ENCODE peak calls at places on chromosomes 6 and 20, in seven cellular contexts. F, N, K, U, C, W and O are unnamed samples.

GRCh38 chr6:139588076-139588639 is 213.7 kb upstream of the CITED2 start:
- DNase-seq in F (no peak), N (no peak), K (peak; percentile 30), U (peak; percentile 84), C (no peak), W (no peak), O (peak; percentile 62)

GRCh38 chr6:90397929-90398674 is 101.5 kb upstream of the BACH2 start:
- DNase-seq in F (no peak), N (no peak), K (no peak), U (no peak), C (no peak), W (no peak), O (no peak)

GRCh38 chr6:29414588-29414987 is at the start of gene OR12D1:
- DNase-seq in F (no peak), N (no peak), K (peak; percentile 10), U (no peak), C (no peak), W (no peak), O (no peak)

GRCh38 chr6:136387316-136387715 is 97.7 kb upstream of the BCLAF1 start:
- DNase-seq in F (no peak), N (no peak), K (no peak), U (no peak), C (no peak), W (no peak), O (no peak)

GRCh38 chr20:11193241-11193640 is 519.4 kb upstream of the JAG1 start:
- DNase-seq in F (no peak), N (no peak), K (no peak), U (no peak), C (no peak), W (no peak), O (no peak)

GRCh38 chr20:19540401-19540800 is 217.7 kb upstream of the RIN2 start:
- DNase-seq in F (no peak), N (peak; percentile 65), K (no peak), U (no peak), C (no peak), W (no peak), O (no peak)

GRCh38 chr6:47698342-47698787 is at the start of gene ADGRF4:
- DNase-seq in F (no peak), N (no peak), K (no peak), U (no peak), C (no peak), W (no peak), O (peak; percentile 70)

GRCh38 chr6:132218063-132218696 is 183.1 kb downstream of the MOXD1 start:
- DNase-seq in F (no peak), N (no peak), K (peak; percentile 25), U (no peak), C (no peak), W (no peak), O (no peak)

GRCh38 chr20:17228624-17229061 is 1.8 kb downstream of the PCSK2 start:
- DNase-seq in F (no peak), N (peak; percentile 59), K (no peak), U (no peak), C (no peak), W (no peak), O (no peak)

GRCh38 chr6:38593419-38593818 is 46.3 kb downstream of the BTBD9 start:
- DNase-seq in F (no peak), N (no peak), K (no peak), U (no peak), C (no peak), W (no peak), O (no peak)

GRCh38 chr6:13872681-13873080 is 52.1 kb upstream of the RNF182 start:
- DNase-seq in F (no peak), N (no peak), K (no peak), U (no peak), C (no peak), W (no peak), O (no peak)

GRCh38 chr6:34543421-34543820 is 12.7 kb downstream of the SPDEF start:
- DNase-seq in F (no peak), N (no peak), K (no peak), U (no peak), C (no peak), W (no peak), O (no peak)

GRCh38 chr6:141764388-141764787 is 368.3 kb upstream of the GJE1 start:
- DNase-seq in F (no peak), N (no peak), K (no peak), U (no peak), C (no peak), W (no peak), O (no peak)

GRCh38 chr6:112225691-112226090 is 28.7 kb downstream of the LAMA4 start:
- DNase-seq in F (no peak), N (no peak), K (no peak), U (no peak), C (no peak), W (no peak), O (no peak)

GRCh38 chr20:33653900-33654596 is 8.1 kb upstream of the C20orf144 start:
- DNase-seq in F (no peak), N (peak; percentile 74), K (no peak), U (peak; percentile 94), C (no peak), W (peak; percentile 72), O (no peak)

GRCh38 chr6:129206761-129207330 is 323.9 kb downstream of the LAMA2 start:
- DNase-seq in F (no peak), N (no peak), K (no peak), U (no peak), C (no peak), W (no peak), O (no peak)

GRCh38 chr6:28462401-28462800 is 19.1 kb upstream of the ZSCAN23 start:
- DNase-seq in F (no peak), N (no peak), K (no peak), U (no peak), C (no peak), W (no peak), O (no peak)

GRCh38 chr6:146803601-146804000 is 204.8 kb downstream of the ADGB start:
- DNase-seq in F (no peak), N (peak; percentile 46), K (no peak), U (no peak), C (no peak), W (no peak), O (no peak)

GRCh38 chr6:321158-321438 is 28.8 kb downstream of the DUSP22 start:
- DNase-seq in F (no peak), N (no peak), K (no peak), U (no peak), C (no peak), W (peak; percentile 32), O (no peak)

GRCh38 chr20:59836768-59837167 is 96.7 kb downstream of the SYCP2 start:
- DNase-seq in F (no peak), N (no peak), K (no peak), U (no peak), C (no peak), W (no peak), O (peak; percentile 50)

GRCh38 chr20:37257993-37258392 is 3.6 kb downstream of the GHRH start:
- DNase-seq in F (no peak), N (peak; percentile 15), K (no peak), U (no peak), C (no peak), W (no peak), O (no peak)

GRCh38 chr20:9088556-9088955 is 19.7 kb downstream of the PLCB4 start:
- DNase-seq in F (no peak), N (no peak), K (no peak), U (no peak), C (no peak), W (no peak), O (no peak)

GRCh38 chr6:6841571-6841970 is 253.1 kb downstream of the LY86 start:
- DNase-seq in F (peak; percentile 64), N (no peak), K (no peak), U (peak; percentile 43), C (no peak), W (no peak), O (no peak)

GRCh38 chr20:37526238-37526838 is 1.3 kb downstream of the BLCAP start:
- DNase-seq in F (no peak), N (peak; percentile 56), K (peak; percentile 73), U (no peak), C (no peak), W (no peak), O (no peak)

GRCh38 chr20:4192378-4193048 is 177.2 kb upstream of the RNF24 start:
- DNase-seq in F (no peak), N (no peak), K (no peak), U (no peak), C (no peak), W (peak; percentile 50), O (no peak)
- TF ChIP-seq EP300 in F (no peak), N (no peak), K (no peak), U (no peak), C (no peak), W (no peak), O (no peak)

GRCh38 chr6:22113046-22113766 is 183.6 kb downstream of the PRL start:
- DNase-seq in F (no peak), N (peak; percentile 48), K (no peak), U (no peak), C (peak; percentile 8), W (peak; percentile 67), O (no peak)
- TF ChIP-seq EP300 in F (no peak), N (peak; percentile 18), K (no peak), U (no peak), C (no peak), W (no peak), O (no peak)

DNA sequence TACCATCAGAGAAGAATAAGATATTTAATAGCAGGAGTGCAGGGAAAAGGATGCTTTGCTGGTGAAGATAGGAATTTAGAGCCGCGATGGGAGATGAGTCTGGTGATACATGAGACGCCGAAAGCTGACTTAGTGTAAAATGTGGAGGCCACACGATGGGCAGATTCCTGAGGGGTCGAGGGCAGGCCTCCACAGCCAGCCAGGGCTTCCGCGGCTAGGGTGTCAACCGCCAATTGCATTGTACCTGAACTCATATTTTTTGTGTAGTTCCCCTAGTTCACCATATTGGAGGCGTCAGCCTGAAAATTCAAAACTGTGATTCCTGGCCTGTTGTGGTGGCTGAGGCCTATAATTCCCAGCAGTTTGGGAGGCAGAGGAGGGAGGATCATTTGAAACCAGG is 8.5 kb downstream of the ETV7 start:
- DNase-seq in F (peak; percentile 69), N (no peak), K (no peak), U (no peak), C (no peak), W (peak; percentile 10), O (no peak)
- TF ChIP-seq EP300 in F (no peak), N (no peak), K (no peak), U (no peak), C (no peak), W (no peak), O (no peak)

DNA sequence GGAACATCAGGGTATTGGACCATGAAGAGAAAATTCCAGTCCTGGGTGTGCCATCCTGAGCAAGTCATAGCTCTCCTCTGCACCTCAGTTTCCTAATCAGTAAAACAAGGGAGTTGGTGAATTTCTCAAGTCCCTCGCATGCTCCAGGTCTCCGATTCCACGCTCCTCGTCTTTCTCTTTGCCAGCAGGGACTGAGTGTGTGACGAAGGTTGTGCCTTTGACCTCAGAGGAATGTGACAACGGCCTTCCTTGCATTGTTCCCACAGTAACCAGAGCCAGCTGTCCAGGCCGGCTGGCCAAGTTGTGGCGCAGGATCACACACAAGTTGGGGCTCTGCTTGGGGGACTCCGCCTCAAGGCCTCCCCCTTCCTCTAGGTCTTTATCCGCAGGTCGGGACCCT is 217.3 kb downstream of the ATXN1 start:
- DNase-seq in F (no peak), N (no peak), K (no peak), U (no peak), C (no peak), W (no peak), O (no peak)
- TF ChIP-seq EP300 in F (no peak), N (no peak), K (no peak), U (no peak), C (no peak), W (no peak), O (no peak)